ENCODE peak calls at places on chromosomes 1 and 21, in ten cellular contexts. D is endothelial cell, E is SK-N-SH, Q is heart left ventricle, C is A673, L is right atrium auricular region, I is neural progenitor cell, J is psoas muscle, W is neural crest cell, R is Calu3. K is an unnamed sample.

GRCh38 chr1:90712931-90713618 is 4.0 kb downstream of the BARHL2 start:
- DNase-seq in D (no peak), E (no peak), Q (no peak), C (peak; percentile 45), L (no peak), I (no peak), J (no peak), W (no peak), R (no peak), K (no peak)

GRCh38 chr1:31647106-31647505 is 2.4 kb upstream of the PEF1 start:
- DNase-seq in D (no peak), E (no peak), Q (no peak), C (no peak), L (no peak), I (no peak), J (no peak), W (no peak), R (no peak), K (no peak)

GRCh38 chr1:43270421-43271095 is 775 bp downstream of the TMEM125 start:
- DNase-seq in D (no peak), E (peak; percentile 17), Q (no peak), C (peak; percentile 22), L (no peak), I (peak; percentile 69), J (no peak), W (no peak), R (peak; percentile 87), K (peak; percentile 59)

GRCh38 chr1:108049083-108049819 is 84.3 kb upstream of the VAV3 start:
- DNase-seq in D (peak; percentile 55), E (peak; percentile 18), Q (peak; percentile 33), C (peak; percentile 39), L (no peak), I (peak; percentile 41), J (no peak), W (peak; percentile 27), R (peak; percentile 23), K (peak; percentile 39)

GRCh38 chr1:31663622-31664452 is 19.2 kb upstream of the PEF1 start:
- DNase-seq in D (peak; percentile 85), E (peak; percentile 93), Q (peak; percentile 50), C (peak; percentile 54), L (peak; percentile 69), I (peak; percentile 81), J (peak; percentile 77), W (peak; percentile 85), R (peak; percentile 78), K (peak; percentile 67)

GRCh38 chr1:13749543-13750307 is 49.7 kb downstream of the PRDM2 start:
- DNase-seq in D (peak; percentile 57), E (no peak), Q (peak; percentile 65), C (peak; percentile 51), L (peak; percentile 70), I (peak; percentile 82), J (peak; percentile 87), W (peak; percentile 48), R (peak; percentile 46), K (peak; percentile 36)

GRCh38 chr1:230983811-230984210 is 4.9 kb downstream of the ARV1 start:
- DNase-seq in D (no peak), E (no peak), Q (no peak), C (no peak), L (no peak), I (no peak), J (no peak), W (no peak), R (no peak), K (no peak)

GRCh38 chr1:203197625-203198024 is 11.1 kb upstream of the CHI3L1 start:
- DNase-seq in D (no peak), E (no peak), Q (no peak), C (no peak), L (no peak), I (no peak), J (no peak), W (no peak), R (no peak), K (peak; percentile 64)

GRCh38 chr1:211155040-211155439 is 21.1 kb upstream of the KCNH1 start:
- DNase-seq in D (no peak), E (peak; percentile 18), Q (no peak), C (peak; percentile 55), L (no peak), I (no peak), J (no peak), W (no peak), R (no peak), K (no peak)

GRCh38 chr1:107058245-107059032 is 2.0 kb downstream of the PRMT6 start:
- DNase-seq in D (no peak), E (no peak), Q (no peak), C (no peak), L (no peak), I (no peak), J (no peak), W (no peak), R (no peak), K (no peak)

GRCh38 chr1:156487862-156488261 is 12.7 kb downstream of the MEF2D start:
- DNase-seq in D (no peak), E (no peak), Q (no peak), C (no peak), L (no peak), I (no peak), J (no peak), W (no peak), R (no peak), K (no peak)

GRCh38 chr21:31351438-31351837 is 7.4 kb upstream of the TIAM1 start:
- DNase-seq in D (no peak), E (no peak), Q (no peak), C (no peak), L (no peak), I (no peak), J (no peak), W (no peak), R (peak; percentile 57), K (peak; percentile 90)

GRCh38 chr1:221887091-221887746 is 145.3 kb upstream of the DUSP10 start:
- DNase-seq in D (no peak), E (peak; percentile 12), Q (peak; percentile 82), C (no peak), L (peak; percentile 82), I (no peak), J (peak; percentile 92), W (no peak), R (peak; percentile 91), K (peak; percentile 99)

GRCh38 chr1:58858344-58858673 is 74.5 kb upstream of the JUN start:
- DNase-seq in D (no peak), E (no peak), Q (no peak), C (no peak), L (no peak), I (no peak), J (no peak), W (no peak), R (no peak), K (no peak)

GRCh38 chr1:65259816-65260215 is 49.5 kb upstream of the DNAJC6 start:
- DNase-seq in D (no peak), E (no peak), Q (no peak), C (no peak), L (no peak), I (no peak), J (no peak), W (no peak), R (no peak), K (no peak)

GRCh38 chr21:31132574-31133242 is 94.4 kb upstream of the KRTAP19-8 start:
- DNase-seq in D (no peak), E (no peak), Q (no peak), C (no peak), L (no peak), I (no peak), J (no peak), W (no peak), R (no peak), K (no peak)

DNA sequence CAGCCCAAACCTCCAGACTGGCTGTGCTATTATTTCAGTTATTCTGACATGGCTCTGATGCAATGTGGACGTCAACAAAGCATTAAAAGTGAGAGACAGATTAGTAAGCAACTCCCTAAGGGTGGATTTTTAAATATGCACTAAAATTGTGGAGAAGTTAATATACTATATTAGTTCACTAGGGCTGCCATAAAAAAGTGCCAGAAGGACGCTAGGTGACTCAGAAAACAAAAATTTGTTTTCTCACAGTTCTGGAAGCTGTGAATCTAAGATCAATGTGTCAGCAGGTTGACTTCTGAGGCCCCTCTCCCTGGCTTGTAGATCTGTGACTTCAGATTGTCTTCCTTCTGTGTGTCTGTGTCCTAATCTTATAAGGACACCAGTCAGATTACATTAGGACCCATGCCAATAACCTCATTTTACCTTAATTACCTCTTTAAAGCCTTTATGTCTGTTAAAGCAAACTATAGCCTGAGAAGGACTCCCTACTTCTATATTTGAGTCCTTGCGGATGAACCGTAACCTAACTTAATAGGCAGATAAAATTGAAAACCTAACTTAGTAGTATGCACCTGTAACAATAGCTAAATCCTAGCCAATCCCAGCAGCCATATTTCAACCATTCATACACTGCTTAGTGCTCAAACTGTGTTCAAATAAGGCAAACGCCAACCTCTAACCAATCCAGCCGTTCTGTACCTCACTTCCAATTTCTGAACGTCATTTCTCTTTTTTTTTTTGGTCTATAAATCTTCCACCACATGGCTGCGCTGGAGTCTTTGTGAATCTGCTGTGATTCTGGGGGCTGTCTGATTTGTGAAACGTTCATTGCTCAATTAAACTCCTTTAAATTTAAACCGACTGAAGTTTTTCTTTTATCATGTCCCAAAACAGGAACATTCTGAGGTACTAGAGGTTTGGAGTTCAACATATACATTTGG is 65.9 kb upstream of the BACH1 start:
- DNase-seq in D (no peak), E (no peak), Q (no peak), C (peak; percentile 61), L (no peak), I (no peak), J (no peak), W (no peak), R (no peak), K (peak; percentile 56)
- TF ChIP-seq CTCF in D (no peak), E (no peak), Q (no peak), C (peak; percentile 48), L (no peak), I (no peak), J (no peak), W (no peak), R (no peak), K (no peak)

DNA sequence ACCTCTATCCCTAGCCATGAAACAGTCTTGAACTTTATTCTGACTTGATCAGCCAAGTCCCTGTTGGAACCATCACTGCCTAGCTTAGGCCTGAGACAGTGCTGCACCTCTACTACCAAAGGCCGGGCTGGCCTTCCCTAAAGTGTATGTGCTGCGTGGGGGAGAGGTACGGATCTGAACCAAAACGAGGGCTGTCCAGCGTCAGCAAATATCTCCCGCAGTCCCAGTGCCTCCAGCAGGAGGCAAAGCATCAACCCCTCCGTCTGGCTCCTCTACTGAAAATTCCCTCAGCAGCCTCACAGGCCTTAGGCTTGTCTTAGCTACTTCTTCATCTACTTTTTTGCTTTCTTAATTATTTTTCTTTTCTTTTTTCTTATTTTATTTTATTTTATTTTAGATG is 33.3 kb upstream of the KIF26B start:
- DNase-seq in D (no peak), E (no peak), Q (no peak), C (no peak), L (no peak), I (no peak), J (no peak), W (no peak), R (no peak), K (no peak)
- TF ChIP-seq CTCF in D (no peak), E (no peak), Q (no peak), C (no peak), L (no peak), I (peak; percentile 37), J (no peak), W (no peak), R (no peak), K (no peak)

GRCh38 chr21:25790122-25790951 is 55.6 kb downstream of the GABPA start:
- DNase-seq in D (no peak), E (peak; percentile 52), Q (no peak), C (peak; percentile 79), L (no peak), I (peak; percentile 34), J (no peak), W (no peak), R (peak; percentile 21), K (peak; percentile 49)
- TF ChIP-seq CTCF in D (peak; percentile 15), E (peak; percentile 55), Q (peak; percentile 43), C (peak; percentile 66), L (no peak), I (peak; percentile 54), J (peak; percentile 28), W (peak; percentile 59), R (no peak), K (peak; percentile 44)

GRCh38 chr1:3431266-3431665 is 23.2 kb upstream of the ARHGEF16 start:
- DNase-seq in D (peak; percentile 50), E (peak; percentile 76), Q (peak; percentile 14), C (peak; percentile 16), L (no peak), I (peak; percentile 62), J (peak; percentile 42), W (no peak), R (peak; percentile 12), K (no peak)
- TF ChIP-seq CTCF in D (peak; percentile 59), E (peak; percentile 35), Q (no peak), C (peak; percentile 50), L (no peak), I (peak; percentile 64), J (no peak), W (peak; percentile 61), R (no peak), K (peak; percentile 6)

K was measured in MCF 10A.